ENCODE peak calls at places on chromosome 20, in four cellular contexts. L is right cardiac atrium, I is heart left ventricle, A is H7. M is an unnamed sample. For H3K27me3, the result is how much of the 10 kb centered on the place peaks cover.

GRCh38 chr20:6418732-6419131 is 295.9 kb upstream of the FERMT1 start:
- DNase-seq in I (no peak), L (no peak), A (no peak), M (no peak)

GRCh38 chr20:37796121-37796520 is 102.3 kb downstream of the CTNNBL1 start:
- DNase-seq in I (no peak), A (no peak), L (no peak), M (peak)

GRCh38 chr20:611047-611842 is 1.1 kb upstream of the TCF15 start:
- DNase-seq in I (no peak), L (no peak), A (peak), M (no peak)

GRCh38 chr20:55166063-55166462 is 690.7 kb downstream of the DOK5 start:
- DNase-seq in A (peak), L (no peak), I (no peak), M (no peak)

GRCh38 chr20:50172347-50173013 is 18.1 kb upstream of the CEBPB start:
- DNase-seq in L (peak), A (peak), I (peak), M (peak)

GRCh38 chr20:38115205-38115604 is 49.9 kb downstream of the TGM2 start:
- DNase-seq in A (no peak), I (no peak), L (peak), M (peak)

GRCh38 chr20:48897298-48898044 is 24.0 kb upstream of the ARFGEF2 start:
- DNase-seq in L (no peak), A (peak), I (no peak), M (no peak)

GRCh38 chr20:5187122-5187521 is 60.3 kb downstream of the CDS2 start:
- DNase-seq in L (no peak), I (no peak), A (no peak), M (no peak)

GRCh38 chr20:48267825-48268615 is 482.7 kb upstream of the SULF2 start:
- DNase-seq in A (no peak), I (no peak), L (no peak), M (no peak)

GRCh38 chr20:51495921-51496545 is 46.5 kb downstream of the NFATC2 start:
- DNase-seq in A (no peak), I (no peak), L (no peak), M (no peak)

GRCh38 chr20:12925214-12925755 is 83.5 kb upstream of the SPTLC3 start:
- DNase-seq in I (peak), A (peak), L (peak), M (peak)

GRCh38 chr20:39853664-39854063 is 835.4 kb downstream of the MAFB start:
- DNase-seq in L (no peak), A (peak), I (no peak), M (no peak)

GRCh38 chr20:1336699-1337387 is 7.9 kb upstream of the SDCBP2 start:
- DNase-seq in A (no peak), L (peak), I (peak), M (no peak)

GRCh38 chr20:49539481-49540231 is 28.3 kb downstream of the PTGIS start:
- DNase-seq in L (no peak), I (no peak), A (no peak), M (peak)

GRCh38 chr20:18091624-18092023 is 33.9 kb upstream of the OVOL2 start:
- DNase-seq in A (no peak), I (no peak), L (no peak), M (no peak)

GRCh38 chr20:51354769-51355319 is 187.7 kb downstream of the NFATC2 start:
- DNase-seq in L (no peak), A (no peak), I (no peak), M (no peak)

GRCh38 chr20:32560989-32561830 is 23.9 kb downstream of the NOL4L start:
- DNase-seq in I (no peak), L (no peak), A (peak), M (no peak)

GRCh38 chr20:35145141-35145564 is 2.0 kb downstream of the EDEM2 start:
- DNase-seq in A (peak), L (no peak), I (no peak), M (no peak)

GRCh38 chr20:51385941-51386530 is 156.5 kb downstream of the NFATC2 start:
- DNase-seq in A (peak), I (no peak), L (no peak), M (peak)

GRCh38 chr20:1871807-1872455 is 23.3 kb upstream of the SIRPA start:
- DNase-seq in A (no peak), L (no peak), I (no peak), M (no peak)

GRCh38 chr20:3080939-3081388 is 3.6 kb downstream of the AVP start:
- DNase-seq in L (peak), I (peak), A (no peak), M (peak)

GRCh38 chr20:49570828-49571552 is 3.1 kb upstream of the PTGIS start:
- DNase-seq in L (no peak), A (no peak), I (no peak), M (no peak)

GRCh38 chr20:49682798-49683197 is 30.9 kb downstream of the B4GALT5 start:
- DNase-seq in A (no peak), L (no peak), I (no peak), M (no peak)

GRCh38 chr20:50187403-50188051 is 3.1 kb upstream of the CEBPB start:
- DNase-seq in I (no peak), L (peak), A (peak), M (no peak)

GRCh38 chr20:33229843-33230242 is 6.0 kb upstream of the BPIFA1 start:
- DNase-seq in I (no peak), A (no peak), L (no peak), M (no peak)

GRCh38 chr20:48339147-48339985 is 488.4 kb downstream of the PREX1 start:
- DNase-seq in I (no peak), L (peak), A (no peak), M (peak)

GRCh38 chr20:1292620-1293019 is 26.5 kb downstream of the SNPH start:
- DNase-seq in A (no peak), L (no peak), I (no peak), M (no peak)

GRCh38 chr20:10219452-10219791 is 792 bp downstream of the SNAP25 start:
- DNase-seq in A (peak), I (peak), L (peak), M (peak)
- H3K27me3 ChIP-seq in A (under half), I (under half), L (under half), M (under half)

GRCh38 chr20:58229198-58229802 is 847 bp upstream of the ANKRD60 start:
- DNase-seq in I (no peak), A (peak), L (no peak), M (no peak)

GRCh38 chr20:58225490-58226200 is 2.8 kb downstream of the ANKRD60 start:
- DNase-seq in L (no peak), A (no peak), I (no peak), M (no peak)

GRCh38 chr20:58227391-58228102 is 906 bp downstream of the ANKRD60 start:
- DNase-seq in A (no peak), L (no peak), I (no peak), M (no peak)

GRCh38 chr20:58228103-58228483 is 360 bp downstream of the ANKRD60 start:
- DNase-seq in I (no peak), L (peak), A (no peak), M (no peak)

DNA sequence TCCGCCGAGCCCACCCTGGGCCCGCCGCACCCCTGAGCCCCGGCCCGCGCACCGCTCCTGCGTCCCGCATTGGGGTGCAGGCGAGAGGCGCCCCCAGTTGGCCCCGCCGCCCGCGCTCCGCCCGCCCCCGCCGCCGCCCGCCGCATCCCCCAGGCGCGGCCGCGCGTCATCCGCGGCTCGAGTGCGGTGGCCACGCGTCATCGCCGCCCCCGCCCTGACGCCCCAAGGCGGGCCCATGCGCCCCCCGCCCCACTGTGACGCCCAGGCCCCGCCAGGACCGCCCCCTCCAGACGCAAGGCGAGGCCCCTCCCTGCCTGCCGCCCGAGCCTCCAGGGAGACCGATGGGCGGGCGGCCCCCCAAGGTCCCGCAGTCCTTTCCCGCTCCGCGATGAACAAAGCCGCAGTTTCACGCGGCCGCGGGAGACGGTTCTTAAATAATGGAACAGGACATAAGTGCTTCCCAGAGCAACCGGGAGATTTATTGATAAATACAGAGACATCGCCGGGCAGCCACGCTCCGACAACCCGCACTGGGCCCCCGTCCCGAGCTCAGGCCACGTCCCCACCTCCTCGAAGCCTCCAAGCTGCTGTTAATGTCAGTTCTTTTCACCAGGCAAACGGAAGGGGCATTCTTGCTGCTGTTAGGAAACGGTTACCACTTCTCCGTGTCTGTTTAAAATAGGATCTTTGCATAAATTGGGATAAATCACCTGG is at the start of gene ANKRD60:
- DNase-seq in A (peak), L (peak), I (no peak), M (peak)
- H3K27me3 ChIP-seq in A (under half), L (under half), I (half or more), M (under half)

GRCh38 chr20:44335675-44336074 is 1.2 kb upstream of the R3HDML start:
- DNase-seq in I (no peak), L (no peak), A (no peak), M (no peak)
- H3K27me3 ChIP-seq in I (under half), L (under half), A (under half), M (under half)

DNA sequence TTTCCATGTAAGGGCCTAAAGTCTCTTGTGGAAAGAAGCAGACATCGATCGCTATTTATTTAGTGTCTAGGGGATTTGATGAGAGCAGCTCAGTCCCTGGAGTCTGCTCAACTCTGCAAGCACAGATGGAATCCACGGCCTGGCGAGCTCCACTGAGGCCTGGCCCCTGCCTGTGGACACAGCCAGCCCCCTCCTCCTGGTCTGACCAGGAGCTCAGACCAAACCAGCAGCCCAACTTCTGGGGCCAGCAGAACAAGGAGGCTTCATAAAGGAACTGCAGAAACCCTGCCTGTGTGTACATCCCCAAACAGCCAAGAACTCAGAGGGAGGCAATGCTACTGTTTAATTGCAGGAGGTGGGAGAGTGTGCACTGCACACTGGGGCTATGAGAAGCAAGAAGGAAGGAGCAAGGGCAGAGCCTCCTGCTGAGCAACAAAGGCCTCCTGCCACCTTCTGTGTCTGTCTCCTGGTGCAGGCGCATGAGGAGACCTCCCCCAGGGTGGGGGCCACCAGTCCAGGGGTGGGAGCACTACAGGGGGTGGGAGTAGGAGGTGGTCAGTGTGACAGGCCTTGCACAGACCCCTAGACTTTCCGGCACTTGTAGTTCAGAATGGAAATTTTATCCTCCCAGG is 3.8 kb downstream of the CST5 start:
- DNase-seq in I (no peak), A (no peak), L (no peak), M (no peak)
- H3K27me3 ChIP-seq in I (under half), A (under half), L (under half), M (under half)

GRCh38 chr20:63000036-63000435 is 6.7 kb downstream of the BHLHE23 start:
- DNase-seq in A (no peak), L (peak), I (no peak), M (no peak)

GRCh38 chr20:63002511-63002910 is 4.3 kb downstream of the BHLHE23 start:
- DNase-seq in L (peak), A (no peak), I (no peak), M (no peak)

GRCh38 chr20:62998449-62998848 is 8.3 kb downstream of the BHLHE23 start:
- DNase-seq in A (no peak), I (no peak), L (peak), M (no peak)

GRCh38 chr20:62999580-62999979 is 7.2 kb downstream of the BHLHE23 start:
- DNase-seq in A (no peak), I (no peak), L (peak), M (no peak)

GRCh38 chr20:63000958-63001357 is 5.8 kb downstream of the BHLHE23 start:
- DNase-seq in L (no peak), A (no peak), I (no peak), M (no peak)
- H3K27me3 ChIP-seq in L (under half), A (under half), I (half or more), M (under half)

GRCh38 chr20:22575087-22575721 is 9.2 kb downstream of the FOXA2 start:
- DNase-seq in I (no peak), L (no peak), A (no peak), M (no peak)

GRCh38 chr20:22577515-22578220 is 6.7 kb downstream of the FOXA2 start:
- DNase-seq in I (no peak), L (no peak), A (peak), M (no peak)

GRCh38 chr20:22576733-22577514 is 7.4 kb downstream of the FOXA2 start:
- DNase-seq in A (no peak), L (no peak), I (no peak), M (no peak)

GRCh38 chr20:22575737-22576136 is 8.6 kb downstream of the FOXA2 start:
- DNase-seq in L (no peak), A (no peak), I (no peak), M (no peak)

GRCh38 chr20:22576273-22576672 is 8.1 kb downstream of the FOXA2 start:
- DNase-seq in A (no peak), I (no peak), L (no peak), M (no peak)
- H3K27me3 ChIP-seq in A (half or more), I (half or more), L (under half), M (under half)

M was measured in testis.